ENCODE peak calls at places on chromosomes 12 and 14, in eight cellular contexts. One of them, this sample, is unnamed.

GRCh38 chr12:71799105-71799504 is 40.5 kb upstream of the TBC1D15 start:
- DNase-seq in stimulated activated naive CD4-positive, alpha-beta T cell: no peak
- DNase-seq in activated T-helper 1 cell treated with anti-CD3 and anti-CD28 coated beads, Interleukin-12 subunit alpha, Interleukin-12 subunit beta, Interleukin-2, Interleukin-4 antibody, amounts not matched to agents 30 ng/mL and 10 ng/mL and 1 ng/mL, durations not matched to agents 14 hours and 24 hours and 36 hours: no peak
- DNase-seq in GM20000: no peak
- DNase-seq in T follicular helper cell: no peak
- DNase-seq in SK-N-SH: no peak
- DNase-seq in EH: peak; percentile 73
- DNase-seq in B cell: no peak
- DNase-seq in this sample: no peak

GRCh38 chr14:90985601-90986242 is 74.7 kb downstream of the RPS6KA5 start:
- DNase-seq in GM20000: peak; percentile 33
- DNase-seq in B cell: peak; percentile 17
- DNase-seq in stimulated activated naive CD4-positive, alpha-beta T cell: no peak
- DNase-seq in SK-N-SH: no peak
- DNase-seq in activated T-helper 1 cell treated with anti-CD3 and anti-CD28 coated beads, Interleukin-12 subunit alpha, Interleukin-12 subunit beta, Interleukin-2, Interleukin-4 antibody, amounts not matched to agents 30 ng/mL and 10 ng/mL and 1 ng/mL, durations not matched to agents 14 hours and 24 hours and 36 hours: no peak
- DNase-seq in EH: no peak
- DNase-seq in T follicular helper cell: no peak
- DNase-seq in this sample: no peak

GRCh38 chr12:15244341-15244740 is 23.1 kb upstream of the RERG start:
- DNase-seq in EH: no peak
- DNase-seq in activated T-helper 1 cell treated with anti-CD3 and anti-CD28 coated beads, Interleukin-12 subunit alpha, Interleukin-12 subunit beta, Interleukin-2, Interleukin-4 antibody, amounts not matched to agents 30 ng/mL and 10 ng/mL and 1 ng/mL, durations not matched to agents 14 hours and 24 hours and 36 hours: no peak
- DNase-seq in stimulated activated naive CD4-positive, alpha-beta T cell: no peak
- DNase-seq in SK-N-SH: no peak
- DNase-seq in T follicular helper cell: no peak
- DNase-seq in GM20000: no peak
- DNase-seq in B cell: no peak
- DNase-seq in this sample: no peak

GRCh38 chr12:58393152-58393551 is 451.8 kb downstream of the ATP23 start:
- DNase-seq in GM20000: no peak
- DNase-seq in activated T-helper 1 cell treated with anti-CD3 and anti-CD28 coated beads, Interleukin-12 subunit alpha, Interleukin-12 subunit beta, Interleukin-2, Interleukin-4 antibody, amounts not matched to agents 30 ng/mL and 10 ng/mL and 1 ng/mL, durations not matched to agents 14 hours and 24 hours and 36 hours: no peak
- DNase-seq in EH: peak; percentile 73
- DNase-seq in B cell: no peak
- DNase-seq in stimulated activated naive CD4-positive, alpha-beta T cell: no peak
- DNase-seq in SK-N-SH: no peak
- DNase-seq in T follicular helper cell: no peak
- DNase-seq in this sample: peak; percentile 10

GRCh38 chr14:77738559-77739250 is 22.3 kb downstream of the SNW1 start:
- DNase-seq in activated T-helper 1 cell treated with anti-CD3 and anti-CD28 coated beads, Interleukin-12 subunit alpha, Interleukin-12 subunit beta, Interleukin-2, Interleukin-4 antibody, amounts not matched to agents 30 ng/mL and 10 ng/mL and 1 ng/mL, durations not matched to agents 14 hours and 24 hours and 36 hours: no peak
- DNase-seq in T follicular helper cell: no peak
- DNase-seq in GM20000: peak; percentile 41
- DNase-seq in SK-N-SH: no peak
- DNase-seq in B cell: no peak
- DNase-seq in stimulated activated naive CD4-positive, alpha-beta T cell: no peak
- DNase-seq in EH: no peak
- DNase-seq in this sample: no peak

GRCh38 chr12:6899837-6900519 is 4.6 kb upstream of the LRRC23 start:
- DNase-seq in T follicular helper cell: no peak
- DNase-seq in stimulated activated naive CD4-positive, alpha-beta T cell: no peak
- DNase-seq in EH: peak; percentile 53
- DNase-seq in SK-N-SH: no peak
- DNase-seq in GM20000: no peak
- DNase-seq in activated T-helper 1 cell treated with anti-CD3 and anti-CD28 coated beads, Interleukin-12 subunit alpha, Interleukin-12 subunit beta, Interleukin-2, Interleukin-4 antibody, amounts not matched to agents 30 ng/mL and 10 ng/mL and 1 ng/mL, durations not matched to agents 14 hours and 24 hours and 36 hours: no peak
- DNase-seq in B cell: no peak
- DNase-seq in this sample: no peak

GRCh38 chr14:78586681-78587080 is 416.5 kb downstream of the NRXN3 start:
- DNase-seq in GM20000: no peak
- DNase-seq in B cell: no peak
- DNase-seq in SK-N-SH: no peak
- DNase-seq in EH: no peak
- DNase-seq in activated T-helper 1 cell treated with anti-CD3 and anti-CD28 coated beads, Interleukin-12 subunit alpha, Interleukin-12 subunit beta, Interleukin-2, Interleukin-4 antibody, amounts not matched to agents 30 ng/mL and 10 ng/mL and 1 ng/mL, durations not matched to agents 14 hours and 24 hours and 36 hours: no peak
- DNase-seq in stimulated activated naive CD4-positive, alpha-beta T cell: no peak
- DNase-seq in T follicular helper cell: no peak
- DNase-seq in this sample: no peak

GRCh38 chr14:72907327-72907826 is 13.5 kb upstream of the DPF3 start:
- DNase-seq in EH: no peak
- DNase-seq in T follicular helper cell: no peak
- DNase-seq in SK-N-SH: no peak
- DNase-seq in stimulated activated naive CD4-positive, alpha-beta T cell: no peak
- DNase-seq in activated T-helper 1 cell treated with anti-CD3 and anti-CD28 coated beads, Interleukin-12 subunit alpha, Interleukin-12 subunit beta, Interleukin-2, Interleukin-4 antibody, amounts not matched to agents 30 ng/mL and 10 ng/mL and 1 ng/mL, durations not matched to agents 14 hours and 24 hours and 36 hours: no peak
- DNase-seq in GM20000: no peak
- DNase-seq in B cell: no peak
- DNase-seq in this sample: no peak

GRCh38 chr14:69326611-69327010 is 66.7 kb downstream of the GALNT16 start:
- DNase-seq in GM20000: no peak
- DNase-seq in B cell: no peak
- DNase-seq in stimulated activated naive CD4-positive, alpha-beta T cell: no peak
- DNase-seq in activated T-helper 1 cell treated with anti-CD3 and anti-CD28 coated beads, Interleukin-12 subunit alpha, Interleukin-12 subunit beta, Interleukin-2, Interleukin-4 antibody, amounts not matched to agents 30 ng/mL and 10 ng/mL and 1 ng/mL, durations not matched to agents 14 hours and 24 hours and 36 hours: no peak
- DNase-seq in T follicular helper cell: no peak
- DNase-seq in SK-N-SH: no peak
- DNase-seq in EH: no peak
- DNase-seq in this sample: no peak

This sample was measured in HTR-8/SVneo.